ENCODE peak calls at places on chromosomes 13 and 19, in five cellular contexts. X, K, P, O and L are unnamed samples. For H3K9me3, the result is how much of the 10 kb centered on the place peaks cover.

GRCh38 chr13:40586886-40587285 is 79.6 kb downstream of the FOXO1 start:
- DNase-seq in K (no peak), X (no peak), P (no peak), O (no peak), L (no peak)

GRCh38 chr19:53772943-53773342 is 51.2 kb downstream of the NLRP12 start:
- DNase-seq in K (no peak), X (peak), P (peak), O (no peak), L (peak)

GRCh38 chr19:53328967-53329366 is 4.6 kb upstream of the ZNF845 start:
- DNase-seq in K (no peak), P (peak), O (no peak), X (no peak), L (no peak)

GRCh38 chr13:110113284-110113764 is 193.6 kb downstream of the COL4A1 start:
- DNase-seq in P (peak), X (no peak), O (no peak), K (no peak), L (no peak)

GRCh38 chr13:112159575-112160547 is 92.9 kb downstream of the SOX1 start:
- DNase-seq in K (peak), P (no peak), X (no peak), O (peak), L (no peak)

GRCh38 chr19:50432658-50433057 is at the start of gene MYBPC2:
- DNase-seq in K (no peak), X (no peak), O (no peak), P (no peak), L (no peak)

GRCh38 chr19:55088021-55088451 is 12.4 kb downstream of the EPS8L1 start:
- DNase-seq in O (no peak), K (no peak), X (no peak), P (no peak), L (no peak)

GRCh38 chr13:72109863-72110262 is 242.9 kb upstream of the DACH1 start:
- DNase-seq in O (no peak), K (no peak), X (no peak), P (no peak), L (no peak)

GRCh38 chr13:56986121-56986520 is 154.6 kb upstream of the PRR20A start:
- DNase-seq in O (no peak), K (no peak), P (no peak), X (no peak), L (no peak)

GRCh38 chr19:29018542-29018941 is 194.4 kb downstream of the UQCRFS1 start:
- DNase-seq in K (no peak), O (no peak), P (no peak), X (no peak), L (no peak)

GRCh38 chr19:28199323-28199722 is 1013.6 kb downstream of the UQCRFS1 start:
- DNase-seq in O (no peak), X (no peak), P (no peak), K (no peak), L (no peak)

GRCh38 chr19:44757735-44758505 is 9.4 kb downstream of the BCL3 start:
- DNase-seq in P (peak), X (peak), K (no peak), O (no peak), L (no peak)

GRCh38 chr13:99281811-99282263 is 23.7 kb upstream of the GPR18 start:
- DNase-seq in X (peak), O (peak), P (no peak), K (no peak), L (peak)

DNA sequence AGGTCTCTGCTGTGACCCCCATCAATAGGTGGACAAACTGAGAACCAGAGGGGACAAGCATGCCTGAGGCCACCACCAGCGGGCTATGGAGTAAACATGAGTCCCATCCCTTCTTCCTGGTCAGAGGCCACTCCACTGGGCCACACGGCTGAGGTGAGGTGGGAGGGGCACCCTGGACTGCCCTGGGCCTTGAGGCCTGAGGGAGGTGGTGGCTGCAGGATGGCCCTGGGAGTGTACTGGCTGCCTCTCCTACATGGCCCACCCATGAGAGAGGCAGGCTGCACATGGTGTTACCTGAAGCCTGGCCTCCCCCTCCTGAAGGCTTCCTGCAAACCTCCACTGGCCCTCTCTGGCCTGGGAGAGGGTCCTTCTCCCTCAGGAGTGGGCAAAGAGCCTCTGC is 222.4 kb downstream of the TUBA3C start:
- DNase-seq in O (no peak), K (peak), P (no peak), X (no peak), L (no peak)
- H3K9me3 ChIP-seq in O (under half), K (under half), P (half or more), X (under half), L (under half)

DNA sequence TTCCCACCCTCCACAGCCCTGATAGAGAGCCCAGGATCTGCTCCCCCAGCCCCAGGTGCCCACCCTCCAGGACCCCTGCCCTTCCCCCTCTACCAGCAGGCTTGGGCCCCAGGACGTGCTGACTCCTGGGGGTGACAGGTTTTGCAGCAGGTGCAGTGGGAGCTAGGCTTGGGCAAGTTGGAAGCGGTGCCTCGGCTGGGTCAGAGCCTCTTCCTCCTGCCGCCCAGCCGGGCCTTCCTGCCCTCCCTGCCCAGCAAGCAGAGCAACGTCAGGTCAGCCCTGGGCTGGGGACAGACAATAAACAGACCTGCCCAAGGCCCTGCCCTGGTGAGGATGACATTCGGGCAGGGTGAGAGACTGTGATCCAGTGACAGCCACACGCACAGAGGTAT is 9.2 kb upstream of the NCCRP1 start:
- DNase-seq in O (no peak), X (no peak), P (no peak), K (no peak), L (no peak)
- TF ChIP-seq CTCF in O (no peak), X (no peak), P (no peak), K (no peak), L (peak)

GRCh38 chr13:79282976-79283375 is 123.1 kb downstream of the RBM26 start:
- DNase-seq in O (no peak), K (no peak), X (no peak), P (no peak), L (no peak)
- H3K9me3 ChIP-seq in O (under half), K (under half), X (under half), P (under half), L (under half)

GRCh38 chr19:43605875-43606568 is 5.9 kb upstream of the SRRM5 start:
- DNase-seq in X (no peak), P (no peak), K (no peak), O (no peak), L (no peak)
- TF ChIP-seq CTCF in X (no peak), P (no peak), K (no peak), O (no peak), L (no peak)

DNA sequence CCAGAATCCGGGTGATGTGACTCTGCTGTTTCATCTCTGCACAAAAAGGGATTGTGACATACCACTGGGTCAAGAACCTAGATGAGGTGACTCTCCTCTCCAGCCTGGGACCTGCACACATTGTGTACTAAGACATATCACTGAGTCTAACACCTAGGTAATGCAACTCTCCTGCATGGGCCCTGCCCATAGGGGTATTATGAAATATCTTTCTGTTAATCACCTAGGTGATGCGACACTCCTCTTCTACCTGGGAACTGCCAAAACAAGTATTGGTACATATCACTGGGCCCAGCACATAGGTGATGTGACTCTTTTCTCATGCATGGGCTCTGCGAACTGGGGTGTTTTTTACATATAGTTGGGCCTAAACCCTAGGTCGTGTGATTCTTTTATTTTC is 35.5 kb upstream of the ZNF254 start:
- DNase-seq in O (no peak), X (no peak), P (no peak), K (no peak), L (no peak)
- H3K9me3 ChIP-seq in O (under half), X (under half), P (under half), K (under half), L (under half)

DNA sequence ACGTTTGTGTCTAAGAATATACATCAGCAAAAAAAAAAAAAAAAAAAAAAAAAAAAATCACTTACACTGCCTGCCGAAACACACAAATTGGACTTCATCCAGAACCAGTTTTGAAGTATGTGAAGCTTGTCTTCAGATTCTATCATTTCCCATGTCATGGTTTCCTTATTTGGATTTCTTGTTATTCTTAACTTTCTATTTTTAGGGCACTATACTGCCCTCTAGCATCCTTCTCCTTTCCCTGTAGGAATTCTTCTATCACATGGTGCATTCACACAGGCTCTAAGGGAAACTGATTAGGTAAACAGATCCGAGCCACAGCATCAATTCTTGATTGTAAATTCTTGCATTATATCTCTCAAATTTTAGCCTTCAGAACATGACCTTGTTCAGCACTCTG is 1507.5 kb downstream of the OLFM4 start:
- DNase-seq in K (no peak), O (no peak), P (no peak), X (no peak), L (no peak)
- TF ChIP-seq CTCF in K (no peak), O (no peak), P (no peak), X (no peak), L (no peak)

DNA sequence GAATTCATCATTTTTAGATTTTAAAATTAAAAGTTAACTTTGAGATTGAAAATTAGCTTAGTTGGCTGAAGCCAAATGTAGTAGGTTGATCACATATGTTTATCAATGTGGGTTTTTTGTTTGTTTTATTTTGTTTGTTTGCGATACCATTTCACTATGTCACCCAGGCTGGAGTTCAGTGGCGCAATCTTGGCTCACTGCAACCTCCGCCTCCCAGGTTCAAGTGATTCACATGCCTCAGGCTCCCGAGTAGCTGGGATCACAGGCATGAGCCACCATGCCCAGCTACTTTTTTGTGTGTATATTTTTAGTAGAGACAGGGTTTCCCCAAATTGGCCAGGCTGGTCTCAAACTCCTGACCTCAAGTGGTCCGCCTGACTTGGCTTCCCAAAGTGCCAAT is 665.7 kb upstream of the SLC10A2 start:
- DNase-seq in X (no peak), O (no peak), K (no peak), P (no peak), L (no peak)
- H3K9me3 ChIP-seq in X (under half), O (under half), K (under half), P (under half), L (under half)

GRCh38 chr13:74413482-74413881 is 279.3 kb upstream of the KLF12 start:
- DNase-seq in P (no peak), X (no peak), O (no peak), K (no peak), L (no peak)
- TF ChIP-seq CTCF in P (no peak), X (no peak), O (no peak), K (no peak), L (no peak)

DNA sequence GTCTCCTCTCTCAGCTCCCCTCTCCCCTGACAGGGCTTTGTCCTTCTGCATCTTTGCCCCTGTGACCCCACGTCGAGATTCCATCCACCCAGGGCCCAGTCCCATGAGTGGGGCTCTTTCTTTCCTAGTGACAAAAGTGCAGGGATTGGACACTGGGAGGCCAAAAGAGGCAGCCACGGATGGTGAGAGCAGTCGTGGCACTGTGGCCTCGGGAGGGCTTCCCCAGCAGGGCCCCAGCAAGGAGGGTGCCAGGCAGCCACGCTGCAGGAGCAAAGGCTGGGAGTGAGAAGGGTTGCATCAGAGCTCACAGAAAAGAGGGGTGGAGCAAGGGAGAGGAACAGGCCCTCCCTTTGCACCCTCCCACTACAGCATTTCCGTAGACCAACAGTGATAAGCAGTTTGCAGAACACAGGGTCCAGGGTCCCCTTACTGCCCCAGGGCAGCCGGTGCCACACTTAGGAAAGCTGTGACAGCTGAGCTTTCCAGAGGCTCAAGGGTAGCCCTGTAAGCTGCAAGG is 4.9 kb downstream of the ZSCAN1 start:
- DNase-seq in K (no peak), X (no peak), O (no peak), P (no peak), L (no peak)
- H3K9me3 ChIP-seq in K (under half), X (under half), O (under half), P (under half), L (half or more)